ENCODE peak calls at places on chromosomes 5 and 9, in nine cellular contexts. O is KBM-7, W is astrocyte of the spinal cord, G is activated T-cell treated with anti-CD3 and anti-CD28 coated beads for 1 hour, M is AG09309, N is OCI-LY7, K is HEK293T, U is NAMALWA, A is frontal cortex. Z is an unnamed sample.

GRCh38 chr5:179385892-179386291 is 40.6 kb upstream of the ADAMTS2 start:
- DNase-seq in O (no peak), W (no peak), G (no peak), M (no peak), N (no peak), K (no peak), U (no peak), A (no peak), Z (no peak)

GRCh38 chr5:96433066-96433447 is at the start of gene PCSK1:
- DNase-seq in O (no peak), W (no peak), G (no peak), M (no peak), N (no peak), K (no peak), U (no peak), A (no peak), Z (no peak)

GRCh38 chr5:91076138-91076537 is 307.0 kb downstream of the ARRDC3 start:
- DNase-seq in O (no peak), W (no peak), G (no peak), M (no peak), N (no peak), K (no peak), U (no peak), A (no peak), Z (no peak)

GRCh38 chr5:89421035-89421434 is 538.1 kb upstream of the MEF2C start:
- DNase-seq in O (peak), W (peak), G (no peak), M (no peak), N (no peak), K (no peak), U (no peak), A (no peak), Z (peak)

GRCh38 chr5:2591777-2592453 is 159.6 kb downstream of the IRX2 start:
- DNase-seq in O (no peak), W (no peak), G (no peak), M (no peak), N (no peak), K (no peak), U (no peak), A (no peak), Z (no peak)

GRCh38 chr5:61813361-61813760 is 481.3 kb downstream of the ZSWIM6 start:
- DNase-seq in O (no peak), W (no peak), G (no peak), M (no peak), N (no peak), K (no peak), U (no peak), A (no peak), Z (no peak)

GRCh38 chr9:4375424-4376195 is 75.7 kb upstream of the GLIS3 start:
- DNase-seq in O (no peak), W (peak), G (no peak), M (peak), N (no peak), K (peak), U (peak), A (no peak), Z (peak)

GRCh38 chr9:1222511-1222910 is 172.4 kb downstream of the DMRT2 start:
- DNase-seq in O (no peak), W (peak), G (no peak), M (no peak), N (no peak), K (no peak), U (no peak), A (no peak), Z (no peak)

GRCh38 chr9:92746567-92747458 is 17.8 kb downstream of the BICD2 start:
- DNase-seq in O (no peak), W (peak), G (no peak), M (no peak), N (no peak), K (no peak), U (no peak), A (no peak), Z (no peak)

GRCh38 chr9:94002316-94003140 is 47.4 kb upstream of the BARX1 start:
- DNase-seq in O (peak), W (peak), G (no peak), M (no peak), N (peak), K (peak), U (peak), A (no peak), Z (peak)

GRCh38 chr9:97504381-97505216 is 3.1 kb downstream of the TMOD1 start:
- DNase-seq in O (no peak), W (peak), G (no peak), M (no peak), N (no peak), K (no peak), U (no peak), A (no peak), Z (peak)

GRCh38 chr9:93895535-93895934 is 59.6 kb downstream of the BARX1 start:
- DNase-seq in O (no peak), W (no peak), G (no peak), M (no peak), N (no peak), K (no peak), U (no peak), A (no peak), Z (no peak)

GRCh38 chr9:114452219-114453169 is 52.8 kb downstream of the WHRN start:
- DNase-seq in O (no peak), W (no peak), G (peak), M (no peak), N (peak), K (no peak), U (peak), A (no peak), Z (no peak)

GRCh38 chr5:1184481-1184880 is 16.9 kb upstream of the SLC6A19 start:
- DNase-seq in O (no peak), W (no peak), G (no peak), M (no peak), N (no peak), K (no peak), U (no peak), A (no peak), Z (no peak)

GRCh38 chr9:137191245-137191644 is 2.8 kb downstream of the SSNA1 start:
- DNase-seq in O (no peak), W (no peak), G (no peak), M (no peak), N (no peak), K (no peak), U (no peak), A (no peak), Z (no peak)

GRCh38 chr5:1231354-1231905 is 6.2 kb downstream of the SLC6A18 start:
- DNase-seq in O (no peak), W (no peak), G (no peak), M (no peak), N (no peak), K (no peak), U (no peak), A (no peak), Z (no peak)

GRCh38 chr9:90141723-90142122 is 500.9 kb downstream of the DIRAS2 start:
- DNase-seq in O (peak), W (peak), G (no peak), M (no peak), N (peak), K (peak), U (peak), A (no peak), Z (peak)

Z was measured in OCI-M1.